ENCODE peak calls at places on chromosomes 6 and 20, in four cellular contexts. A, G, V and P are unnamed samples.

GRCh38 chr6:44548319-44548718 is 160.8 kb downstream of the CDC5L start:
- DNase-seq in A (no peak), G (no peak), V (no peak), P (no peak)

GRCh38 chr6:8658391-8658790 is 223.0 kb upstream of the SLC35B3 start:
- DNase-seq in A (no peak), G (no peak), V (no peak), P (no peak)

GRCh38 chr6:117504478-117505144 is 22.1 kb downstream of the DCBLD1 start:
- DNase-seq in A (no peak), G (no peak), V (no peak), P (no peak)

GRCh38 chr6:36650848-36651247 is 27.7 kb upstream of the CDKN1A start:
- DNase-seq in A (no peak), G (no peak), V (no peak), P (no peak)

GRCh38 chr20:20827992-20828597 is 115.7 kb upstream of the RALGAPA2 start:
- DNase-seq in A (no peak), G (no peak), V (no peak), P (no peak)

GRCh38 chr6:105301756-105302616 is 100.9 kb downstream of the PREP start:
- DNase-seq in A (no peak), G (no peak), V (peak; percentile 19), P (no peak)

GRCh38 chr6:74289881-74290280 is 593.9 kb downstream of the CD109 start:
- DNase-seq in A (peak; percentile 48), G (no peak), V (peak; percentile 35), P (no peak)

GRCh38 chr6:47057830-47058540 is 15.9 kb upstream of the ADGRF1 start:
- DNase-seq in A (peak; percentile 74), G (no peak), V (no peak), P (no peak)

GRCh38 chr20:341682-342081 is 5.2 kb upstream of the NRSN2 start:
- DNase-seq in A (peak; percentile 87), G (no peak), V (no peak), P (no peak)

GRCh38 chr20:63086421-63087235 is 79.9 kb upstream of the BHLHE23 start:
- DNase-seq in A (no peak), G (peak; percentile 35), V (no peak), P (peak; percentile 3)

GRCh38 chr6:93419304-93420162 is at the start of gene EPHA7:
- DNase-seq in A (peak; percentile 87), G (peak; percentile 97), V (peak; percentile 96), P (peak; percentile 97)

GRCh38 chr20:34615477-34615876 is 57.0 kb downstream of the MAP1LC3A start:
- DNase-seq in A (peak; percentile 62), G (no peak), V (no peak), P (no peak)

GRCh38 chr6:25628471-25629201 is 23.4 kb upstream of the SCGN start:
- DNase-seq in A (no peak), G (no peak), V (no peak), P (no peak)

GRCh38 chr20:1894951-1895673 is at the start of gene SIRPA:
- DNase-seq in A (peak; percentile 74), G (peak; percentile 77), V (peak; percentile 96), P (peak; percentile 58)

GRCh38 chr20:50569864-50570836 is 60.0 kb downstream of the PTPN1 start:
- DNase-seq in A (peak; percentile 63), G (no peak), V (no peak), P (peak; percentile 24)

GRCh38 chr6:1461736-1462135 is 72.4 kb downstream of the FOXF2 start:
- DNase-seq in A (no peak), G (no peak), V (no peak), P (no peak)

GRCh38 chr6:24323632-24324337 is 34.1 kb downstream of the DCDC2 start:
- DNase-seq in A (no peak), G (no peak), V (no peak), P (no peak)

GRCh38 chr6:139291813-139292619 is at the start of gene TXLNB:
- DNase-seq in A (peak; percentile 54), G (no peak), V (peak; percentile 48), P (no peak)

GRCh38 chr6:33685411-33686224 is 25.9 kb downstream of the UQCC2 start:
- DNase-seq in A (no peak), G (no peak), V (no peak), P (no peak)

GRCh38 chr6:162245831-162246230 is 481.7 kb downstream of the PRKN start:
- DNase-seq in A (no peak), G (no peak), V (no peak), P (no peak)

GRCh38 chr20:46621492-46621891 is 29.8 kb downstream of the SLC13A3 start:
- DNase-seq in A (peak; percentile 83), G (no peak), V (no peak), P (no peak)

GRCh38 chr20:57040924-57041323 is 225.5 kb downstream of the BMP7 start:
- DNase-seq in A (peak; percentile 31), G (no peak), V (no peak), P (no peak)

GRCh38 chr6:39702265-39702664 is 22.9 kb downstream of the KIF6 start:
- DNase-seq in A (no peak), G (no peak), V (no peak), P (no peak)

GRCh38 chr6:6729971-6730370 is 141.5 kb downstream of the LY86 start:
- DNase-seq in A (no peak), G (no peak), V (no peak), P (no peak)

GRCh38 chr6:142013286-142013685 is 119.4 kb upstream of the GJE1 start:
- DNase-seq in A (peak; percentile 88), G (no peak), V (peak; percentile 48), P (no peak)

GRCh38 chr20:50848846-50849673 is 54.2 kb downstream of the BCAS4 start:
- DNase-seq in A (peak; percentile 47), G (no peak), V (no peak), P (no peak)

GRCh38 chr6:63509652-63510352 is 62.5 kb upstream of the LOC128125822 start:
- DNase-seq in A (peak; percentile 72), G (no peak), V (peak; percentile 14), P (no peak)

GRCh38 chr6:154430494-154430919 is 73.9 kb upstream of the IPCEF1 start:
- DNase-seq in A (no peak), G (no peak), V (no peak), P (no peak)

GRCh38 chr6:66421570-66421969 is 714.5 kb upstream of the EYS start:
- DNase-seq in A (no peak), G (peak; percentile 30), V (peak; percentile 2), P (no peak)

GRCh38 chr6:2734517-2735076 is 16.1 kb downstream of the MYLK4 start:
- DNase-seq in A (peak; percentile 41), G (no peak), V (no peak), P (no peak)

GRCh38 chr6:158328952-158329351 is 16.7 kb downstream of the TULP4 start:
- DNase-seq in A (no peak), G (no peak), V (no peak), P (no peak)

GRCh38 chr6:136959471-136959891 is 37.4 kb downstream of the SLC35D3 start:
- DNase-seq in A (no peak), G (no peak), V (no peak), P (peak; percentile 74)

GRCh38 chr6:33374359-33374910 is 17.2 kb upstream of the KIFC1 start:
- DNase-seq in A (no peak), G (no peak), V (no peak), P (no peak)